ENCODE peak calls at places on chromosome 2, in eight cellular contexts. One of them, this sample, is unnamed.

GRCh38 chr2:155372969-155373368 is 674.5 kb downstream of the KCNJ3 start:
- DNase-seq in neural progenitor cell: no peak
- DNase-seq in K562: no peak
- DNase-seq in lower lobe of right lung: no peak
- DNase-seq in astrocyte of the spinal cord: peak
- DNase-seq in AG08396: no peak
- DNase-seq in posterior vena cava: no peak
- DNase-seq in NCI-H2107: no peak
- DNase-seq in this sample: no peak

GRCh38 chr2:17311771-17312511 is 206.3 kb downstream of the RAD51AP2 start:
- DNase-seq in neural progenitor cell: no peak
- DNase-seq in K562: no peak
- DNase-seq in lower lobe of right lung: no peak
- DNase-seq in astrocyte of the spinal cord: peak
- DNase-seq in AG08396: no peak
- DNase-seq in posterior vena cava: no peak
- DNase-seq in NCI-H2107: no peak
- DNase-seq in this sample: no peak

GRCh38 chr2:32453242-32454062 is 96.6 kb downstream of the BIRC6 start:
- DNase-seq in neural progenitor cell: no peak
- DNase-seq in K562: no peak
- DNase-seq in lower lobe of right lung: no peak
- DNase-seq in astrocyte of the spinal cord: peak
- DNase-seq in AG08396: no peak
- DNase-seq in posterior vena cava: no peak
- DNase-seq in NCI-H2107: no peak
- DNase-seq in this sample: no peak

GRCh38 chr2:3536682-3537632 is 17.6 kb upstream of the ADI1 start:
- DNase-seq in neural progenitor cell: peak
- DNase-seq in K562: peak
- DNase-seq in lower lobe of right lung: no peak
- DNase-seq in astrocyte of the spinal cord: no peak
- DNase-seq in AG08396: peak
- DNase-seq in posterior vena cava: peak
- DNase-seq in NCI-H2107: no peak
- DNase-seq in this sample: no peak

GRCh38 chr2:121903037-121903689 is 147.7 kb downstream of the TSN start:
- DNase-seq in neural progenitor cell: no peak
- DNase-seq in K562: no peak
- DNase-seq in lower lobe of right lung: no peak
- DNase-seq in astrocyte of the spinal cord: no peak
- DNase-seq in AG08396: no peak
- DNase-seq in posterior vena cava: peak
- DNase-seq in NCI-H2107: peak
- DNase-seq in this sample: no peak

GRCh38 chr2:24830786-24831185 is 37.6 kb downstream of the CENPO start:
- DNase-seq in neural progenitor cell: no peak
- DNase-seq in K562: no peak
- DNase-seq in lower lobe of right lung: no peak
- DNase-seq in astrocyte of the spinal cord: no peak
- DNase-seq in AG08396: no peak
- DNase-seq in posterior vena cava: peak
- DNase-seq in NCI-H2107: no peak
- DNase-seq in this sample: peak

GRCh38 chr2:72892506-72893173 is 5.4 kb downstream of the SPR start:
- DNase-seq in neural progenitor cell: peak
- DNase-seq in K562: no peak
- DNase-seq in lower lobe of right lung: peak
- DNase-seq in astrocyte of the spinal cord: peak
- DNase-seq in AG08396: peak
- DNase-seq in posterior vena cava: peak
- DNase-seq in NCI-H2107: peak
- DNase-seq in this sample: peak

GRCh38 chr2:228615501-228615900 is 434.0 kb upstream of the SPHKAP start:
- DNase-seq in neural progenitor cell: no peak
- DNase-seq in K562: no peak
- DNase-seq in lower lobe of right lung: no peak
- DNase-seq in astrocyte of the spinal cord: no peak
- DNase-seq in AG08396: no peak
- DNase-seq in posterior vena cava: no peak
- DNase-seq in NCI-H2107: no peak
- DNase-seq in this sample: no peak

GRCh38 chr2:55097462-55098410 is 47.5 kb upstream of the RTN4 start:
- DNase-seq in neural progenitor cell: no peak
- DNase-seq in K562: peak
- DNase-seq in lower lobe of right lung: no peak
- DNase-seq in astrocyte of the spinal cord: no peak
- DNase-seq in AG08396: no peak
- DNase-seq in posterior vena cava: no peak
- DNase-seq in NCI-H2107: no peak
- DNase-seq in this sample: no peak

GRCh38 chr2:70671059-70671685 is 96.8 kb downstream of the ADD2 start:
- DNase-seq in neural progenitor cell: no peak
- DNase-seq in K562: no peak
- DNase-seq in lower lobe of right lung: no peak
- DNase-seq in astrocyte of the spinal cord: peak
- DNase-seq in AG08396: no peak
- DNase-seq in posterior vena cava: peak
- DNase-seq in NCI-H2107: no peak
- DNase-seq in this sample: peak

GRCh38 chr2:193695367-193695766 is 1500.6 kb upstream of the TMEFF2 start:
- DNase-seq in neural progenitor cell: peak
- DNase-seq in K562: no peak
- DNase-seq in lower lobe of right lung: no peak
- DNase-seq in astrocyte of the spinal cord: peak
- DNase-seq in AG08396: no peak
- DNase-seq in posterior vena cava: no peak
- DNase-seq in NCI-H2107: peak
- DNase-seq in this sample: no peak

This sample was measured in CD14-positive monocyte.